ENCODE peak calls at places on chromosomes 1 and 21, in ten cellular contexts. Z is lower lobe of right lung, H is K562, I is HCT116, K is WERI-Rb-1, J is keratinocyte, Y is heart right ventricle, G is fibroblast of lung, D is IMR-90, B is tibial nerve. O is an unnamed sample.

GRCh38 chr1:186708578-186709203 is 28.5 kb upstream of the PTGS2 start:
- DNase-seq in Z (no peak), H (no peak), I (no peak), K (no peak), J (no peak), Y (no peak), G (peak), D (peak), B (no peak), O (peak)

GRCh38 chr1:205172729-205173366 is 38.7 kb downstream of the DSTYK start:
- DNase-seq in Z (no peak), H (peak), I (peak), K (no peak), J (peak), Y (no peak), G (peak), D (peak), B (no peak), O (peak)

GRCh38 chr1:14949836-14950674 is 203.5 kb upstream of the TMEM51 start:
- DNase-seq in Z (no peak), H (no peak), I (no peak), K (no peak), J (no peak), Y (no peak), G (no peak), D (no peak), B (no peak), O (no peak)

GRCh38 chr1:161427733-161428516 is 60.2 kb upstream of the CFAP126 start:
- DNase-seq in Z (no peak), H (peak), I (peak), K (no peak), J (peak), Y (no peak), G (peak), D (peak), B (no peak), O (peak)

GRCh38 chr1:175192630-175193338 is at the start of gene KIAA0040:
- DNase-seq in Z (peak), H (peak), I (peak), K (no peak), J (peak), Y (peak), G (peak), D (no peak), B (peak), O (peak)

GRCh38 chr21:46054447-46054846 is 43.5 kb upstream of the COL6A2 start:
- DNase-seq in Z (peak), H (no peak), I (no peak), K (no peak), J (no peak), Y (no peak), G (peak), D (peak), B (no peak), O (no peak)

GRCh38 chr21:44458971-44459711 is 3.8 kb downstream of the LRRC3 start:
- DNase-seq in Z (no peak), H (no peak), I (no peak), K (peak), J (no peak), Y (no peak), G (no peak), D (no peak), B (no peak), O (no peak)

GRCh38 chr1:178060789-178061556 is 32.9 kb upstream of the RASAL2 start:
- DNase-seq in Z (no peak), H (no peak), I (no peak), K (no peak), J (peak), Y (peak), G (peak), D (peak), B (no peak), O (peak)

GRCh38 chr1:2345297-2346075 is 45.9 kb downstream of the MORN1 start:
- DNase-seq in Z (peak), H (peak), I (no peak), K (no peak), J (no peak), Y (no peak), G (no peak), D (no peak), B (no peak), O (no peak)

GRCh38 chr1:110227774-110228173 is 17.7 kb downstream of the KCNC4 start:
- DNase-seq in Z (no peak), H (no peak), I (no peak), K (no peak), J (no peak), Y (no peak), G (no peak), D (no peak), B (no peak), O (no peak)

GRCh38 chr21:25234857-25235801 is 372.2 kb downstream of the MRPL39 start:
- DNase-seq in Z (no peak), H (no peak), I (no peak), K (no peak), J (no peak), Y (no peak), G (no peak), D (no peak), B (no peak), O (no peak)

GRCh38 chr1:94270801-94271203 is 33.4 kb upstream of the ARHGAP29 start:
- DNase-seq in Z (no peak), H (no peak), I (no peak), K (no peak), J (peak), Y (no peak), G (peak), D (peak), B (no peak), O (peak)

DNA sequence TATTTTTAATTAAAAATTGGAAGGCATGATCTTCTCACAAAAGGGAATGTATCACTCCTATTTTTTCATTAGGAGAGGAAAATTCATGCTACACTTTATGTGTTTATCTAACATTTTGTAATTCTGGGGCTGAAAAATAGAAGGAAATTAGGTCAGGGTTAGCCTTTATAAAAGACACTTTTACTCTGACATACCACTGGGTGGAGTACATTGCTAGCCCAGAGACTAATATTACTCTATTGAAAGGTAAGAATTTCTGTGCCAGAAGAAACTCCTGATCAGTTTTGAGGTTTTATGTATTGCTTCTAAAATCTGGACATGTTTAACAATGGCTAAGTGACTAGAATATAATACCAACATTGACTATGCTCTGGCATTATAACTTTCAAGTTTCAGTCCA is 724.6 kb downstream of the USP25 start:
- DNase-seq in Z (no peak), H (no peak), I (no peak), K (no peak), J (no peak), Y (no peak), G (peak), D (no peak), B (no peak), O (peak)
- TF ChIP-seq CTCF in Z (no peak), H (no peak), I (no peak), K (no peak), J (no peak), Y (no peak), G (peak), D (no peak), B (peak), O (peak)

GRCh38 chr21:42655797-42656770 is 2.7 kb downstream of the PDE9A start:
- DNase-seq in Z (no peak), H (no peak), I (no peak), K (no peak), J (no peak), Y (no peak), G (no peak), D (no peak), B (no peak), O (peak)

GRCh38 chr21:42653492-42654061 is at the start of gene PDE9A:
- DNase-seq in Z (peak), H (peak), I (no peak), K (peak), J (no peak), Y (no peak), G (no peak), D (no peak), B (no peak), O (no peak)

GRCh38 chr21:42654179-42654912 is 925 bp downstream of the PDE9A start:
- DNase-seq in Z (peak), H (no peak), I (no peak), K (peak), J (no peak), Y (no peak), G (no peak), D (no peak), B (no peak), O (no peak)

GRCh38 chr21:42656872-42657271 is 3.5 kb downstream of the PDE9A start:
- DNase-seq in Z (no peak), H (no peak), I (no peak), K (no peak), J (no peak), Y (no peak), G (no peak), D (no peak), B (no peak), O (no peak)

DNA sequence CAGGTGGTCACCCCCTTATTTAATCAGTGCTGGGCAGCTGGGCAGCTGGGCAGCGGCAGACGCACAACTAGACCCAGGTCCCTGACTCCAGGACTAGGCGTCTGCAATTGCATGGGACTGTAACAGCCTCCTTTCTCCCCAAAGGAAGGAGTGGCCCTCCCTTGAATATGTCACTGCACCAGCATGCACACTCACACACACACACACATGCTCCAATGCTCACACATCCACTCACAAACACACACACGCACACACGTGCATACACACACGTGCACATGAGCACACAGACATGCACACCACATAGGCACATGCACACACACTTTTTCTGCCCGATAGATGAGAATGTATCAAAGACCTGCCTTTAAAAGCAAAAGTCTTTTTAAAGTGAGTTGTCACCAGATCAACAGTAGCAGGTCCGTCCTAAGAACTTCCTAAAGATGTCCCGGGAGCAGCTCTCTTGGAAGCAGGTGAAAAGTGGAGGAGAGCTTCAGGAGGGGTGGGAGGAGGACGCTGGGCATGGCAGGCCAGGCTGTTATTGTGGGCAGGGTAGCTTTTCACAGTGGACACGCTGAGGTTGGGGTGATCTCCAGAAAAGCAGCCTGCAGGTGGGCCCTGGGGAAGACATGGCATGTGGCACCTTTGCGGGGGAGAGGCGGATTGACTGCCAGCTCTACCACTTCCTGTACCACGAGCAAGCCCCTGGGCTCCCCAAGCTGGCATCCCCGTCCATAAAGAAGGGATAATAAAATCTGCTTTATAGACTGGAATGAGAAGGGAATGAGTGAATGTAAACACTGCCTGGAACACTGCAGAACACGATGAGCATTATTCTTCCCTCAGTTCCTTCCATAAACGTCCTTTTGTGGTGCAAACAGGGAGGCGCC is 1.7 kb downstream of the PDE9A start:
- DNase-seq in Z (no peak), H (no peak), I (no peak), K (no peak), J (no peak), Y (no peak), G (no peak), D (no peak), B (no peak), O (no peak)
- H3K4me3 ChIP-seq in Z (peak), H (no peak), I (peak), K (peak), J (no peak), Y (peak), G (no peak), D (no peak), B (peak), O (no peak)

GRCh38 chr1:33347650-33347992 is 26.7 kb upstream of the A3GALT2 start:
- DNase-seq in Z (no peak), H (no peak), I (no peak), K (no peak), J (no peak), Y (peak), G (peak), D (peak), B (no peak), O (peak)
- TF ChIP-seq CTCF in Z (no peak), H (no peak), I (no peak), K (no peak), J (no peak), Y (no peak), G (no peak), D (no peak), B (no peak), O (no peak)

GRCh38 chr21:41953249-41953830 is 478 bp downstream of the C2CD2 start:
- DNase-seq in Z (no peak), H (peak), I (no peak), K (peak), J (no peak), Y (no peak), G (no peak), D (no peak), B (no peak), O (no peak)
- H3K4me3 ChIP-seq in Z (peak), H (peak), I (peak), K (peak), J (peak), Y (peak), G (peak), D (peak), B (peak), O (peak)

GRCh38 chr1:221741971-221742554 is at the start of gene DUSP10:
- DNase-seq in Z (peak), H (peak), I (peak), K (peak), J (peak), Y (peak), G (peak), D (peak), B (peak), O (peak)
- TF ChIP-seq CTCF in Z (no peak), H (peak), I (no peak), K (no peak), J (peak), Y (no peak), G (peak), D (peak), B (no peak), O (no peak)

GRCh38 chr1:59143824-59144223 is 153.1 kb upstream of the FGGY start:
- DNase-seq in Z (no peak), H (no peak), I (no peak), K (no peak), J (no peak), Y (no peak), G (peak), D (peak), B (no peak), O (no peak)

GRCh38 chr1:59149435-59149834 is 147.5 kb upstream of the FGGY start:
- DNase-seq in Z (no peak), H (no peak), I (no peak), K (no peak), J (no peak), Y (no peak), G (no peak), D (no peak), B (no peak), O (no peak)

GRCh38 chr1:59144959-59145358 is 151.9 kb upstream of the FGGY start:
- DNase-seq in Z (no peak), H (no peak), I (no peak), K (no peak), J (no peak), Y (no peak), G (no peak), D (no peak), B (no peak), O (no peak)

GRCh38 chr1:59146056-59146455 is 150.8 kb upstream of the FGGY start:
- DNase-seq in Z (no peak), H (no peak), I (no peak), K (no peak), J (no peak), Y (no peak), G (no peak), D (no peak), B (no peak), O (no peak)

GRCh38 chr1:59146651-59147358 is 150.1 kb upstream of the FGGY start:
- DNase-seq in Z (peak), H (no peak), I (no peak), K (no peak), J (no peak), Y (peak), G (peak), D (peak), B (peak), O (no peak)
- H3K4me3 ChIP-seq in Z (peak), H (no peak), I (peak), K (no peak), J (peak), Y (peak), G (peak), D (peak), B (peak), O (peak)

GRCh38 chr1:173915596-173915995 is 1.5 kb downstream of the SERPINC1 start:
- DNase-seq in Z (no peak), H (no peak), I (no peak), K (no peak), J (no peak), Y (no peak), G (no peak), D (no peak), B (no peak), O (no peak)

GRCh38 chr1:173917149-173917548 is at the start of gene SERPINC1:
- DNase-seq in Z (no peak), H (no peak), I (no peak), K (no peak), J (no peak), Y (no peak), G (no peak), D (no peak), B (no peak), O (no peak)

GRCh38 chr1:173916667-173917066 is 460 bp downstream of the SERPINC1 start:
- DNase-seq in Z (no peak), H (no peak), I (no peak), K (no peak), J (no peak), Y (no peak), G (no peak), D (no peak), B (no peak), O (no peak)

GRCh38 chr1:173913111-173913510 is 4.0 kb downstream of the SERPINC1 start:
- DNase-seq in Z (no peak), H (no peak), I (no peak), K (no peak), J (no peak), Y (no peak), G (no peak), D (no peak), B (no peak), O (no peak)

DNA sequence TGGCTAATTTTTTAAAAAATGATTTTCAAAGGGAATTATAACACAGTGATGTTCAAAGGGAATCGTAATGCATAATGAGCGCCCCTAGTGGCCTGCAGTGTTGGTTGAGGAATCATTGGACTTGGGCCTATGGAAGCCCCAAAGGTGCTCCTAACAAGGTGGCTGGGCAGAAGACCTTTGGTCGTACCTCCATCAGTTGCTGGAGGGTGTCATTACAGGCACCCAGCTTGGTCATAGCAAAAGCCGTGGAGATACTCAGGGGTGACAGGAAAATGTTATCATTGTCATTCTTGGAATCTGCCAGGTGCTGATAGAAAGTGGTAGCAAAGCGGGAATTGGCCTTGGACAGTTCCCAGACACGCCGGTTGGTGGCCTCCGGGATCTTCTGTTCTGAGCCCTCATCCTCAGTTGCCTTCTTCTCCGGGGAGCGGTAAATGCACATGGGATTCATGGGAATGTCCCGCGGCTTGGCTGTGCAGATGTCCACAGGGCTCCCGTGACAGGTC is 2.7 kb downstream of the SERPINC1 start:
- DNase-seq in Z (no peak), H (peak), I (peak), K (peak), J (no peak), Y (no peak), G (no peak), D (peak), B (no peak), O (peak)
- TF ChIP-seq CTCF in Z (peak), H (peak), I (peak), K (peak), J (peak), Y (no peak), G (peak), D (peak), B (no peak), O (peak)